ENCODE peak calls at places on chromosome 2, in nine cellular contexts. One of them, this sample, is unnamed.

GRCh38 chr2:27320958-27321543 is 1.8 kb downstream of the MPV17 start:
- DNase-seq in lung: peak; percentile 80
- DNase-seq in sigmoid colon: peak; percentile 86
- DNase-seq in esophagus squamous epithelium: no peak
- DNase-seq in thoracic aorta: no peak
- DNase-seq in OCI-LY7: no peak
- DNase-seq in right lobe of liver: peak; percentile 88
- DNase-seq in IMR-90: peak; percentile 99
- DNase-seq in lower lobe of right lung: peak; percentile 61
- DNase-seq in this sample: no peak

GRCh38 chr2:165791811-165792454 is 2.1 kb downstream of the GALNT3 start:
- DNase-seq in thoracic aorta: no peak
- DNase-seq in sigmoid colon: no peak
- DNase-seq in OCI-LY7: no peak
- DNase-seq in right lobe of liver: no peak
- DNase-seq in esophagus squamous epithelium: no peak
- DNase-seq in lower lobe of right lung: no peak
- DNase-seq in IMR-90: peak; percentile 45
- DNase-seq in lung: no peak
- DNase-seq in this sample: no peak

GRCh38 chr2:218001629-218002028 is 1.2 kb downstream of the TNS1 start:
- DNase-seq in OCI-LY7: no peak
- DNase-seq in lung: no peak
- DNase-seq in lower lobe of right lung: no peak
- DNase-seq in thoracic aorta: no peak
- DNase-seq in sigmoid colon: no peak
- DNase-seq in esophagus squamous epithelium: no peak
- DNase-seq in IMR-90: no peak
- DNase-seq in right lobe of liver: no peak
- DNase-seq in this sample: no peak

GRCh38 chr2:22691666-22692065 is 693.3 kb upstream of the KLHL29 start:
- DNase-seq in sigmoid colon: no peak
- DNase-seq in IMR-90: no peak
- DNase-seq in lung: no peak
- DNase-seq in right lobe of liver: no peak
- DNase-seq in lower lobe of right lung: no peak
- DNase-seq in thoracic aorta: no peak
- DNase-seq in esophagus squamous epithelium: no peak
- DNase-seq in OCI-LY7: no peak
- DNase-seq in this sample: no peak

GRCh38 chr2:241859017-241859435 is 332 bp upstream of the PDCD1 start:
- DNase-seq in lower lobe of right lung: no peak
- DNase-seq in sigmoid colon: no peak
- DNase-seq in right lobe of liver: no peak
- DNase-seq in lung: no peak
- DNase-seq in OCI-LY7: no peak
- DNase-seq in esophagus squamous epithelium: no peak
- DNase-seq in thoracic aorta: no peak
- DNase-seq in IMR-90: no peak
- DNase-seq in this sample: no peak

GRCh38 chr2:177478029-177478428 is 85.5 kb downstream of the AGPS start:
- DNase-seq in thoracic aorta: no peak
- DNase-seq in OCI-LY7: no peak
- DNase-seq in sigmoid colon: no peak
- DNase-seq in IMR-90: no peak
- DNase-seq in right lobe of liver: no peak
- DNase-seq in lung: no peak
- DNase-seq in esophagus squamous epithelium: no peak
- DNase-seq in lower lobe of right lung: no peak
- DNase-seq in this sample: no peak

GRCh38 chr2:8803658-8804379 is 33.6 kb downstream of the KIDINS220 start:
- DNase-seq in thoracic aorta: no peak
- DNase-seq in lower lobe of right lung: no peak
- DNase-seq in IMR-90: peak; percentile 97
- DNase-seq in esophagus squamous epithelium: no peak
- DNase-seq in right lobe of liver: peak; percentile 34
- DNase-seq in OCI-LY7: no peak
- DNase-seq in lung: peak; percentile 57
- DNase-seq in sigmoid colon: no peak
- DNase-seq in this sample: peak; percentile 84

GRCh38 chr2:74094291-74094690 is 53.4 kb downstream of the BOLA3 start:
- DNase-seq in lower lobe of right lung: no peak
- DNase-seq in thoracic aorta: no peak
- DNase-seq in lung: no peak
- DNase-seq in sigmoid colon: no peak
- DNase-seq in OCI-LY7: no peak
- DNase-seq in right lobe of liver: no peak
- DNase-seq in esophagus squamous epithelium: no peak
- DNase-seq in IMR-90: no peak
- DNase-seq in this sample: no peak

GRCh38 chr2:46082531-46083485 is 214.4 kb upstream of the EPAS1 start:
- DNase-seq in right lobe of liver: no peak
- DNase-seq in sigmoid colon: peak; percentile 69
- DNase-seq in lung: no peak
- DNase-seq in thoracic aorta: no peak
- DNase-seq in OCI-LY7: no peak
- DNase-seq in esophagus squamous epithelium: no peak
- DNase-seq in IMR-90: peak; percentile 88
- DNase-seq in lower lobe of right lung: no peak
- DNase-seq in this sample: no peak

GRCh38 chr2:218998414-218999002 is 5.3 kb upstream of the CRYBA2 start:
- DNase-seq in right lobe of liver: no peak
- DNase-seq in IMR-90: no peak
- DNase-seq in lower lobe of right lung: no peak
- DNase-seq in sigmoid colon: no peak
- DNase-seq in lung: no peak
- DNase-seq in thoracic aorta: no peak
- DNase-seq in esophagus squamous epithelium: no peak
- DNase-seq in OCI-LY7: no peak
- DNase-seq in this sample: no peak

GRCh38 chr2:64287321-64287720 is 143.1 kb upstream of the PELI1 start:
- DNase-seq in lower lobe of right lung: no peak
- DNase-seq in esophagus squamous epithelium: no peak
- DNase-seq in thoracic aorta: no peak
- DNase-seq in OCI-LY7: no peak
- DNase-seq in sigmoid colon: no peak
- DNase-seq in right lobe of liver: no peak
- DNase-seq in IMR-90: no peak
- DNase-seq in lung: no peak
- DNase-seq in this sample: no peak

GRCh38 chr2:15337996-15338666 is 223.0 kb downstream of the NBAS start:
- DNase-seq in lung: no peak
- DNase-seq in thoracic aorta: no peak
- DNase-seq in sigmoid colon: no peak
- DNase-seq in esophagus squamous epithelium: no peak
- DNase-seq in lower lobe of right lung: no peak
- DNase-seq in IMR-90: no peak
- DNase-seq in OCI-LY7: no peak
- DNase-seq in right lobe of liver: no peak
- DNase-seq in this sample: no peak

GRCh38 chr2:234272069-234272850 is 221.8 kb downstream of the SPP2 start:
- DNase-seq in right lobe of liver: no peak
- DNase-seq in IMR-90: no peak
- DNase-seq in thoracic aorta: no peak
- DNase-seq in sigmoid colon: no peak
- DNase-seq in lower lobe of right lung: no peak
- DNase-seq in lung: no peak
- DNase-seq in OCI-LY7: no peak
- DNase-seq in esophagus squamous epithelium: no peak
- DNase-seq in this sample: no peak

GRCh38 chr2:109242654-109243331 is 113.8 kb downstream of the SH3RF3 start:
- DNase-seq in OCI-LY7: no peak
- DNase-seq in lung: no peak
- DNase-seq in thoracic aorta: peak; percentile 38
- DNase-seq in sigmoid colon: peak; percentile 87
- DNase-seq in esophagus squamous epithelium: no peak
- DNase-seq in lower lobe of right lung: no peak
- DNase-seq in IMR-90: peak; percentile 94
- DNase-seq in right lobe of liver: no peak
- DNase-seq in this sample: no peak

GRCh38 chr2:121530210-121530562 is 494 bp upstream of the RNU4ATAC start:
- DNase-seq in lung: peak; percentile 74
- DNase-seq in lower lobe of right lung: peak; percentile 82
- DNase-seq in IMR-90: peak; percentile 70
- DNase-seq in thoracic aorta: peak; percentile 22
- DNase-seq in OCI-LY7: no peak
- DNase-seq in esophagus squamous epithelium: peak; percentile 25
- DNase-seq in right lobe of liver: peak; percentile 78
- DNase-seq in sigmoid colon: peak; percentile 86
- DNase-seq in this sample: peak; percentile 85

GRCh38 chr2:53021285-53021684 is 746.3 kb upstream of the CHAC2 start:
- DNase-seq in OCI-LY7: no peak
- DNase-seq in IMR-90: peak; percentile 88
- DNase-seq in thoracic aorta: no peak
- DNase-seq in lung: no peak
- DNase-seq in esophagus squamous epithelium: no peak
- DNase-seq in right lobe of liver: no peak
- DNase-seq in sigmoid colon: no peak
- DNase-seq in lower lobe of right lung: no peak
- DNase-seq in this sample: no peak

GRCh38 chr2:54262015-54262765 is 6.2 kb upstream of the TSPYL6 start:
- DNase-seq in lower lobe of right lung: no peak
- DNase-seq in lung: no peak
- DNase-seq in OCI-LY7: no peak
- DNase-seq in thoracic aorta: no peak
- DNase-seq in IMR-90: peak; percentile 51
- DNase-seq in right lobe of liver: no peak
- DNase-seq in esophagus squamous epithelium: no peak
- DNase-seq in sigmoid colon: no peak
- DNase-seq in this sample: no peak

GRCh38 chr2:6556755-6557154 is 309.0 kb downstream of the CMPK2 start:
- DNase-seq in thoracic aorta: no peak
- DNase-seq in OCI-LY7: no peak
- DNase-seq in IMR-90: peak; percentile 71
- DNase-seq in lower lobe of right lung: no peak
- DNase-seq in right lobe of liver: no peak
- DNase-seq in lung: no peak
- DNase-seq in sigmoid colon: no peak
- DNase-seq in esophagus squamous epithelium: no peak
- DNase-seq in this sample: no peak

GRCh38 chr2:120441744-120442471 is 96.0 kb downstream of the INHBB start:
- DNase-seq in OCI-LY7: no peak
- DNase-seq in thoracic aorta: no peak
- DNase-seq in sigmoid colon: peak; percentile 53
- DNase-seq in esophagus squamous epithelium: no peak
- DNase-seq in lower lobe of right lung: peak; percentile 77
- DNase-seq in right lobe of liver: peak; percentile 76
- DNase-seq in IMR-90: peak; percentile 13
- DNase-seq in lung: peak; percentile 51
- DNase-seq in this sample: no peak
- H3K4me3 ChIP-seq in OCI-LY7: no peak overlapping the region
- H3K4me3 ChIP-seq in thoracic aorta: peak overlapping the region; percentile 71
- H3K4me3 ChIP-seq in sigmoid colon: peak overlapping the region; percentile 29
- H3K4me3 ChIP-seq in esophagus squamous epithelium: peak overlapping the region; percentile 42
- H3K4me3 ChIP-seq in lower lobe of right lung: peak overlapping the region; percentile 46
- H3K4me3 ChIP-seq in right lobe of liver: peak overlapping the region; percentile 39
- H3K4me3 ChIP-seq in IMR-90: no peak overlapping the region
- H3K4me3 ChIP-seq in lung: no peak overlapping the region
- H3K4me3 ChIP-seq in this sample: no peak overlapping the region

GRCh38 chr2:132641819-132642218 is 28.2 kb downstream of the LYPD1 start:
- DNase-seq in lung: no peak
- DNase-seq in IMR-90: no peak
- DNase-seq in right lobe of liver: no peak
- DNase-seq in OCI-LY7: no peak
- DNase-seq in lower lobe of right lung: no peak
- DNase-seq in sigmoid colon: no peak
- DNase-seq in esophagus squamous epithelium: no peak
- DNase-seq in thoracic aorta: no peak
- DNase-seq in this sample: no peak

GRCh38 chr2:132642415-132642814 is 27.6 kb downstream of the LYPD1 start:
- DNase-seq in OCI-LY7: no peak
- DNase-seq in IMR-90: no peak
- DNase-seq in thoracic aorta: no peak
- DNase-seq in esophagus squamous epithelium: no peak
- DNase-seq in lung: no peak
- DNase-seq in sigmoid colon: no peak
- DNase-seq in lower lobe of right lung: no peak
- DNase-seq in right lobe of liver: no peak
- DNase-seq in this sample: no peak

GRCh38 chr2:132646805-132647115 is 23.2 kb downstream of the LYPD1 start:
- DNase-seq in esophagus squamous epithelium: no peak
- DNase-seq in thoracic aorta: no peak
- DNase-seq in sigmoid colon: no peak
- DNase-seq in OCI-LY7: no peak
- DNase-seq in right lobe of liver: no peak
- DNase-seq in IMR-90: peak; percentile 9
- DNase-seq in lung: no peak
- DNase-seq in lower lobe of right lung: no peak
- DNase-seq in this sample: no peak

GRCh38 chr2:132645943-132646804 is 23.8 kb downstream of the LYPD1 start:
- DNase-seq in IMR-90: no peak
- DNase-seq in OCI-LY7: peak; percentile 94
- DNase-seq in right lobe of liver: no peak
- DNase-seq in thoracic aorta: no peak
- DNase-seq in lower lobe of right lung: no peak
- DNase-seq in sigmoid colon: no peak
- DNase-seq in lung: no peak
- DNase-seq in esophagus squamous epithelium: no peak
- DNase-seq in this sample: peak; percentile 8

GRCh38 chr2:132645176-132645575 is 24.8 kb downstream of the LYPD1 start:
- DNase-seq in lower lobe of right lung: no peak
- DNase-seq in sigmoid colon: no peak
- DNase-seq in lung: no peak
- DNase-seq in IMR-90: no peak
- DNase-seq in esophagus squamous epithelium: no peak
- DNase-seq in OCI-LY7: no peak
- DNase-seq in thoracic aorta: no peak
- DNase-seq in right lobe of liver: peak; percentile 29
- DNase-seq in this sample: peak; percentile 32
- TF ChIP-seq CTCF in lower lobe of right lung: no peak
- TF ChIP-seq CTCF in sigmoid colon: no peak
- TF ChIP-seq CTCF in lung: no peak
- TF ChIP-seq CTCF in IMR-90: no peak
- TF ChIP-seq CTCF in esophagus squamous epithelium: no peak
- TF ChIP-seq CTCF in OCI-LY7: no peak
- TF ChIP-seq CTCF in thoracic aorta: no peak
- TF ChIP-seq CTCF in right lobe of liver: no peak
- TF ChIP-seq CTCF in this sample: no peak

GRCh38 chr2:70142590-70143313 is 48.1 kb downstream of the C2orf42 start:
- DNase-seq in OCI-LY7: peak; percentile 100
- DNase-seq in sigmoid colon: peak; percentile 100
- DNase-seq in IMR-90: peak; percentile 99
- DNase-seq in esophagus squamous epithelium: peak; percentile 100
- DNase-seq in lung: peak; percentile 99
- DNase-seq in right lobe of liver: peak; percentile 99
- DNase-seq in thoracic aorta: peak; percentile 96
- DNase-seq in lower lobe of right lung: peak; percentile 100
- DNase-seq in this sample: peak; percentile 100
- H3K4me3 ChIP-seq in OCI-LY7: peak overlapping the region; percentile 71
- H3K4me3 ChIP-seq in sigmoid colon: peak overlapping the region; percentile 78
- H3K4me3 ChIP-seq in IMR-90: peak overlapping the region; percentile 21
- H3K4me3 ChIP-seq in esophagus squamous epithelium: peak overlapping the region; percentile 66
- H3K4me3 ChIP-seq in lung: no peak overlapping the region
- H3K4me3 ChIP-seq in right lobe of liver: peak overlapping the region; percentile 46
- H3K4me3 ChIP-seq in thoracic aorta: peak overlapping the region; percentile 72
- H3K4me3 ChIP-seq in lower lobe of right lung: peak overlapping the region; percentile 66
- H3K4me3 ChIP-seq in this sample: peak overlapping the region; percentile 89

DNA sequence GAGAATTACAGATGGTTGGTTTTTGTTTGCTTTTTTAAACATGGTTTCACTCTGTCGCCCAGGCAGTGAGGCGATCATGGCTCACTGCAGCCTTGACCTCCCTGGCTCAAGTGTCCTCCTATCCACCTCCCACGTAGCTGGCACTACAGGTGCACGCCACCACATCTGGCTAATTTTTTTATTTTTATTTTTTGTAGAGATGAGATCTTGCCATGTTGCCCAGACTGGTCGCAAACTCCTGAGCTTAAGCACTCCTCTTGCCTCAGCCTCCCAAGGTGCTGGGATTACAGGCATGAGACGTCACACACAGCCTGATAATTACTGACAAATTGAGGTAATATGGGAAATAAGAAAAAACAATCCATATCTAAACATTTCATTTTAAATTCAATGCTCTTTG is 110.5 kb upstream of the ZSWIM2 start:
- DNase-seq in right lobe of liver: no peak
- DNase-seq in OCI-LY7: no peak
- DNase-seq in thoracic aorta: no peak
- DNase-seq in lower lobe of right lung: no peak
- DNase-seq in sigmoid colon: no peak
- DNase-seq in IMR-90: no peak
- DNase-seq in lung: no peak
- DNase-seq in esophagus squamous epithelium: no peak
- DNase-seq in this sample: no peak
- TF ChIP-seq CTCF in right lobe of liver: no peak
- TF ChIP-seq CTCF in OCI-LY7: no peak
- TF ChIP-seq CTCF in thoracic aorta: no peak
- TF ChIP-seq CTCF in lower lobe of right lung: no peak
- TF ChIP-seq CTCF in sigmoid colon: no peak
- TF ChIP-seq CTCF in IMR-90: no peak
- TF ChIP-seq CTCF in lung: no peak
- TF ChIP-seq CTCF in esophagus squamous epithelium: no peak
- TF ChIP-seq CTCF in this sample: no peak

This sample was measured in GM12865.